ENCODE peak calls at places on chromosomes 16 and 17, in five cellular contexts. H, F, N, I and R are unnamed samples.
A peak's percentile ranks its signal among the peaks of the same experiment; 100 is the strongest.

GRCh38 chr16:81806696-81807095 is 27.6 kb downstream of the PLCG2 start:
- DNase-seq in I (no peak), F (no peak), H (no peak), N (no peak), R (no peak)

GRCh38 chr16:57565461-57565860 is 23.0 kb downstream of the ADGRG5 start:
- DNase-seq in F (no peak), I (no peak), N (no peak), H (no peak), R (no peak)

GRCh38 chr17:2347805-2348685 is 10.7 kb downstream of the SGSM2 start:
- DNase-seq in F (peak; percentile 71), N (no peak), I (peak; percentile 86), H (peak; percentile 74), R (peak; percentile 75)

GRCh38 chr16:83574388-83574787 is 233.4 kb upstream of the HSBP1 start:
- DNase-seq in H (peak; percentile 87), I (peak; percentile 94), N (no peak), F (peak; percentile 60), R (peak; percentile 91)

GRCh38 chr16:87457724-87458423 is 35.0 kb downstream of the ZCCHC14 start:
- DNase-seq in F (peak; percentile 99), H (peak; percentile 99), N (no peak), I (peak; percentile 86), R (peak; percentile 89)

GRCh38 chr16:54359555-54359954 is 73.0 kb upstream of the IRX3 start:
- DNase-seq in N (no peak), H (no peak), I (no peak), F (no peak), R (no peak)

GRCh38 chr17:77914440-77915254 is 43.9 kb upstream of the TNRC6C start:
- DNase-seq in H (peak; percentile 8), I (no peak), F (peak; percentile 8), N (no peak), R (no peak)

GRCh38 chr17:77694391-77695363 is 263.8 kb upstream of the TNRC6C start:
- DNase-seq in H (no peak), I (no peak), F (no peak), N (no peak), R (no peak)

GRCh38 chr17:79095345-79096055 is 20.9 kb downstream of the ENGASE start:
- DNase-seq in F (no peak), N (no peak), H (no peak), I (peak; percentile 14), R (peak; percentile 6)

GRCh38 chr17:4914009-4914408 is 11.1 kb upstream of the CHRNE start:
- DNase-seq in I (no peak), N (no peak), F (no peak), H (no peak), R (no peak)

GRCh38 chr17:37744961-37745800 is at the start of gene HNF1B:
- DNase-seq in F (no peak), H (no peak), N (no peak), I (no peak), R (no peak)

GRCh38 chr17:60748232-60748631 is 70.6 kb downstream of the BCAS3 start:
- DNase-seq in H (no peak), I (no peak), N (no peak), F (no peak), R (no peak)

GRCh38 chr16:57204675-57205074 is 18.5 kb downstream of the RSPRY1 start:
- DNase-seq in N (no peak), H (no peak), I (no peak), F (no peak), R (no peak)

GRCh38 chr16:57984443-57985203 is 13.7 kb upstream of the CNGB1 start:
- DNase-seq in F (peak; percentile 75), N (peak; percentile 26), H (peak; percentile 68), I (peak; percentile 95), R (peak; percentile 83)

GRCh38 chr17:17682293-17682736 is 1.1 kb downstream of the RAI1 start:
- DNase-seq in H (peak; percentile 39), I (no peak), N (no peak), F (no peak), R (no peak)

GRCh38 chr16:70158261-70158939 is 15.2 kb upstream of the CLEC18C start:
- DNase-seq in N (no peak), I (no peak), H (no peak), F (no peak), R (no peak)

GRCh38 chr17:10126554-10127493 is 71.6 kb downstream of the GAS7 start:
- DNase-seq in F (peak; percentile 69), H (no peak), N (no peak), I (no peak), R (no peak)

GRCh38 chr17:12512712-12513355 is 152.9 kb upstream of the MYOCD start:
- DNase-seq in F (peak; percentile 37), H (peak; percentile 64), N (no peak), I (no peak), R (no peak)

GRCh38 chr17:67280279-67280678 is 35.3 kb upstream of the HELZ start:
- DNase-seq in N (no peak), F (no peak), H (peak; percentile 19), I (peak; percentile 98), R (peak; percentile 99)

GRCh38 chr17:55709984-55710383 is 12.7 kb downstream of the TMEM100 start:
- DNase-seq in I (no peak), N (no peak), H (no peak), F (no peak), R (no peak)

GRCh38 chr17:61402978-61403845 is 3.6 kb downstream of the TBX2 start:
- DNase-seq in F (no peak), N (no peak), H (no peak), I (no peak), R (no peak)

GRCh38 chr17:496761-497586 is 144.4 kb upstream of the RPH3AL start:
- DNase-seq in F (no peak), H (peak; percentile 68), N (no peak), I (no peak), R (no peak)

DNA sequence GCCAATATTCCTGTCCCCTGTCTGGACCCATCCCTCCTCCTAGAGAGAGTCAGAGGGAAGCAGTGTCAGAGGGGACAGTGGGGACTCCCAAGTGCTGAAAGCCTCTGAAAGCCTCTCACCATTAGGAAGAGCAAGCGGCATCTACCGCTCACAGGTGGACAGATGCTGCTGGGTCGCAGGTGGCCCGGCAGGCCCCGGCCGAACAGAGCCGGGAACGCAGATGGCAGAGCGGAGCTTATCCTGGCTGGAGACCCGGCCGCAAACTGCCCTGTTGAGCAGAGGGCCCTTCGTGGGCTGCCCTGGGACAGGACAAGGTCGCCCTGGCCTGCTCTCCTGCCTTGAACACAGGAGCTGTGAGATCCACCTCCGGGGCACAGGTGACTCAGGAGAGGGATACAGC is 23.0 kb upstream of the NAT9 start:
- DNase-seq in F (no peak), H (no peak), N (no peak), I (no peak), R (no peak)
- H3K4me3 ChIP-seq in F (no peak overlapping the region), H (no peak overlapping the region), N (no peak overlapping the region), I (no peak overlapping the region), R (no peak overlapping the region)

DNA sequence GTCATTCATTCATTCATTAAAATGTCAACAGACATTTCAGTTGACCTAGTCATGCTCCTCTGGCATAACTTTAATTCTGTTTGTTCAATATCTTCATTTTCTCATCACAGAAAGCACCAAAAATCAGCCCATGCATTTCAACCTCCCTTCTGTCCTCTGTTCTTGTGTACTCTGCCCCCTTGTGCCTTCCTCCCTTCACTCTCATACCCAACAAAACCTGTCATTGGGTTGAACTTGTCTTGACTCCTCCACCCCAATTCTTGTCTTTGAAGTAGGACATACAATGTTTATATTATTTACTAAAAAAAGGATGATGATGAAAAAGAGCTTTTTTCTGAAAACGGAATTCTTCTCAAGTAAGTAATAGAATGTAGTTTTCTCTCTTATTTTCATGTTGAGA is 43.8 kb downstream of the COX10 start:
- DNase-seq in H (no peak), N (no peak), I (no peak), F (no peak), R (no peak)
- TF ChIP-seq CTCF in H (no peak), N (no peak), I (no peak), F (no peak), R (no peak)

DNA sequence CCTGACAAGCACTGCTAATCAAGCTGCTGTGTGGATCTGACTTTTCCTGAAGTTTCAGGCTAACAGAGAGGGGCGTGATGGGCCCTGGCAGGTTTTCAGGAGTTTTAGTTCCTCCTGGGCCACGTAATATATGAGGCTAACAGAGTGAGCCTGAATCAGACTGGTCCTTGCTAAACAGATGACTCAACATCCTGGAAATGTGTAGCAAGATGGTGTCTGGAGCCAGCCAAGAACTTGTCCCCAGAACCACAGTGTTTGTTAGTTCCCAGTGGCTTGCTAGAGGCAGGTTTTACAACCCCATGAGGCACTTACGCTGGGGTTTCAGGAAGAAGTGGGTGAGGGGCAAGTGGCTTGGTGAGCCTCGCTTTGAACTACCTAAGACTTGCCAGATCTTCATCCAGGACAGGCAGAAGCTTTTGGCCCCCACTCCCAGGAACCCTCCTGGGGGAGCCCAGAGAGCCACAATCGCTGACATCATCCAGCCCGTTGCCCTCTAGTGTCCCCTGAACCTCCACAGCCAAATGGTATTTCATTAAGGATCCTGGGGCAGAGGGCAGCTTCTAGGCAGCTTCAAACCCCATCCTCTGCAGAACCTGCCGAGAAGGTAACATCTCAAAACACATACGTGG is 15.9 kb downstream of the TMEM92 start:
- DNase-seq in I (peak; percentile 98), H (peak; percentile 99), N (no peak), F (peak; percentile 98), R (peak; percentile 99)
- H3K4me3 ChIP-seq in I (no peak overlapping the region), H (peak overlapping the region; percentile 21), N (no peak overlapping the region), F (peak overlapping the region; percentile 44), R (peak overlapping the region; percentile 16)

GRCh38 chr17:53516643-53517042 is 306.1 kb upstream of the KIF2B start:
- DNase-seq in I (peak; percentile 29), N (no peak), H (peak; percentile 15), F (peak; percentile 26), R (peak; percentile 8)
- TF ChIP-seq CTCF in I (peak; percentile 38), N (no peak), H (peak; percentile 46), F (peak; percentile 33), R (peak; percentile 4)

DNA sequence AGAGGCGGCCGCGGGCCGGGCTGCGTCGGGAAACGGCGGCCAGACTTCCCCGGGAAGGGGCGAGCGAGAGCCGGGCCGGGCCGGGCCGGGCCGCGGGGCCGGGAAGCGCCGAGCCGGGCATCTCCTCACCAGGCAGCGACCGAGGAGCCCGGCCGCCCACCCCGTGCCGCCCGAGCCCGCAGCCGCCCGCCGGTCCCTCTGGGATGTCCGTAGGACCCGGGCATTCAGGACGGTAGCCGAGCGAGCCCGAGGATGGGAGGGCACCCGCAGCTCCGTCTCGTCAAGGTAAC is at the start of gene CRHR1:
- DNase-seq in N (no peak), H (no peak), I (no peak), F (no peak), R (no peak)
- H3K4me3 ChIP-seq in N (peak within 1 kb of the TSS; percentile 37), H (no peak within 1 kb of the TSS), I (no peak within 1 kb of the TSS), F (no peak within 1 kb of the TSS), R (peak within 1 kb of the TSS; percentile 20)

GRCh38 chr17:45391918-45392317 is 40.8 kb downstream of the ARHGAP27 start:
- DNase-seq in I (no peak), N (no peak), H (no peak), F (no peak), R (no peak)
- TF ChIP-seq CTCF in I (no peak), N (no peak), H (no peak), F (no peak), R (no peak)